ENCODE peak calls at places on chromosome 19, in five cellular contexts. C, Z, Y, P and J are unnamed samples.

GRCh38 chr19:58416631-58417030 is 8.2 kb downstream of the ZNF584 start:
- DNase-seq in C (no peak), Z (no peak), Y (no peak), P (no peak), J (no peak)

GRCh38 chr19:44866672-44867071 is 20.6 kb downstream of the NECTIN2 start:
- DNase-seq in C (no peak), Z (no peak), Y (no peak), P (peak), J (no peak)

GRCh38 chr19:16121141-16121540 is 9.5 kb downstream of the RAB8A start:
- DNase-seq in C (no peak), Z (no peak), Y (no peak), P (no peak), J (no peak)

GRCh38 chr19:3276341-3276799 is 51.9 kb downstream of the CELF5 start:
- DNase-seq in C (peak), Z (peak), Y (peak), P (peak), J (no peak)

GRCh38 chr19:782195-783043 is 14.8 kb upstream of the PTBP1 start:
- DNase-seq in C (peak), Z (peak), Y (no peak), P (no peak), J (peak)

GRCh38 chr19:30450101-30450500 is 77.9 kb downstream of the ZNF536 start:
- DNase-seq in C (no peak), Z (no peak), Y (no peak), P (no peak), J (no peak)

GRCh38 chr19:30785728-30786127 is 413.5 kb downstream of the ZNF536 start:
- DNase-seq in C (no peak), Z (no peak), Y (no peak), P (no peak), J (no peak)

GRCh38 chr19:944171-944567 is 18.3 kb downstream of the ARID3A start:
- DNase-seq in C (no peak), Z (no peak), Y (no peak), P (peak), J (no peak)

GRCh38 chr19:22620912-22621311 is 13.2 kb upstream of the ZNF492 start:
- DNase-seq in C (no peak), Z (no peak), Y (no peak), P (no peak), J (no peak)

GRCh38 chr19:584240-585001 is 5.3 kb upstream of the HCN2 start:
- DNase-seq in C (peak), Z (no peak), Y (no peak), P (peak), J (peak)

GRCh38 chr19:45059258-45059965 is 16.9 kb downstream of the ZNF296 start:
- DNase-seq in C (peak), Z (peak), Y (peak), P (peak), J (peak)

GRCh38 chr19:18648971-18649310 is 12.1 kb downstream of the KLHL26 start:
- DNase-seq in C (no peak), Z (no peak), Y (no peak), P (no peak), J (no peak)
- TF ChIP-seq MAX in C (no peak), Z (no peak), Y (no peak), P (no peak), J (no peak)

GRCh38 chr19:48842744-48843162 is 6.5 kb upstream of the HSD17B14 start:
- DNase-seq in C (peak), Z (peak), Y (peak), P (peak), J (peak)
- H3K27ac ChIP-seq in C (no peak), Z (no peak), Y (no peak), P (no peak), J (no peak)

GRCh38 chr19:55393362-55393761 is 7.6 kb downstream of the RPL28 start:
- DNase-seq in C (no peak), Z (no peak), Y (no peak), P (no peak), J (no peak)

GRCh38 chr19:55390461-55390880 is 4.7 kb downstream of the RPL28 start:
- DNase-seq in C (no peak), Z (no peak), Y (no peak), P (no peak), J (no peak)

GRCh38 chr19:55392820-55393219 is 7.1 kb downstream of the RPL28 start:
- DNase-seq in C (no peak), Z (no peak), Y (no peak), P (no peak), J (no peak)

GRCh38 chr19:55391191-55391670 is 5.5 kb downstream of the RPL28 start:
- DNase-seq in C (no peak), Z (no peak), Y (no peak), P (no peak), J (no peak)

DNA sequence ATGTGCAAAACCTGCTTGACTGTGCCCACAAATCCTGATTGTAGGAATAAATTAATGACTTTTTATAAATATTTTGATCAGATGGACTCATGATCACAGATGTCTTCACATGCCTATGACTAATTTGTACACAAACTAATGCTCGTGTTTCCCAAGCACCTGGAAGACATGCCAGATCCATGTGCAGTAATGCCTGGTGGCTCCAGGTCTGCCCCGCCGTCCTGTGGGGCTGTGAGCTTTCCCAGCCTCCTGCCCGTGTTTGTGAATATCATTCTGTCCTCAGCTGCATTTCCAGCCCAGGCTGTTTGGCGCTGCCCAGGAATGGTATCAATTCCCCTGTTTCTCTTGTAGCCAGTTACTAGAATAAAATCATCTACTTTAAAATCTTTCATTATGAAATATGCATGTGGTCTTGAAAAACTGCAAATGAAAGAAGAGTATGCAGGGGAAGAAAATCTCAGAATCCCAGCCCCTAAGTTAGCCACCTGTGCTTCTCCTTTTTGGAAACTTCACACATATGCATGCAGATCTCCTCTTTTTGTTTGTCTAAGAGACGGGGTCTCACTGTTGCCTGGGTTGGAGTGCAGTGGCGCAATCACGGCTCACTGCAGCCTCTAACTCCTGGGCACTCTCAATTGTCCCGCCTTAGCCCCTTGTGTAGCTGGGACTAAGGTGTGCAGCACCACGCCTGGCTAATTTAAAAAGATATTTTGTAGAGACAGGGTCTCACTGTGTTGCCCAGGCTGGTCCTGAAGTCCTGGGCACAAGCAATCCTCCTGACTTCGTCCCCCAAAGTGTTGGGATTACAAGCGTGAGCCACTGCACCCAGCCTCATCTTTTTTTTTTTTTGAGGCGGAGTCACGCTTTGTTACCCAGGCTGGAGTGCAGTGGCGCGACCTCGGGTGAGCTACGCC is 6.2 kb downstream of the RPL28 start:
- DNase-seq in C (no peak), Z (no peak), Y (no peak), P (no peak), J (no peak)
- TF ChIP-seq POLR2AphosphoS5 in C (no peak), Z (no peak), Y (peak), P (no peak), J (no peak)

DNA sequence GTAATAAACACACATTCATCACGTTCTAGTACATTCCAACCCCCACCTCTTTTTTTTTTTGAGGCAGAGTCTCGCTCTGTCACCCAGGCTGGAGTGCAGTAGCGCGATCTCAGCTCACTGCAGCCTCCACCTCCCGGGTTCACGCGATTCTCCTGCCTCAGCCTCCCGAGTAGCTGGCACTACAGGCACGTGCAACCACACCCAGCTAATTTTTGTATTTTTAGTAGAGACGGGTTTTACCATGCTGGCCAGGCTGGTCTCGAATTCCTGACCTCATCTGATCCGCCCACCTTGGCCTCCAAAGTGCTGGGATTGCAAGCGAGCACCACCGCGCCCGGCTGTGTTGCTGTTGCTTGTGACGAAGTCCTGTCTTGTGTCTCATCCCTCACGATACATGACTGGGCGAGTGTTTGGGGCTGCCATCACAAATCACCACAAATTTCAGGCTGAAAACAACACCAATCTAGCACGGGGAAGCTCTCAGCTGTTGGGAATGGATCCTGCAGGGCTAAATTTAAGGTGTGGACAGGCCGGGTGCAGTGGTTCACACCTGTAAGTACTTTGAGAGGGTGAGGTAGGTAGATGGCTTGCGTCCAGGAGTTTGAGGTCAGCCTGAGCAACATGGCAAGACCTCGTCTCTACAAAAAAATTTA is 15.7 kb downstream of the MOB3A start:
- DNase-seq in C (no peak), Z (no peak), Y (no peak), P (no peak), J (no peak)
- TF ChIP-seq MAX in C (no peak), Z (no peak), Y (no peak), P (no peak), J (no peak)

DNA sequence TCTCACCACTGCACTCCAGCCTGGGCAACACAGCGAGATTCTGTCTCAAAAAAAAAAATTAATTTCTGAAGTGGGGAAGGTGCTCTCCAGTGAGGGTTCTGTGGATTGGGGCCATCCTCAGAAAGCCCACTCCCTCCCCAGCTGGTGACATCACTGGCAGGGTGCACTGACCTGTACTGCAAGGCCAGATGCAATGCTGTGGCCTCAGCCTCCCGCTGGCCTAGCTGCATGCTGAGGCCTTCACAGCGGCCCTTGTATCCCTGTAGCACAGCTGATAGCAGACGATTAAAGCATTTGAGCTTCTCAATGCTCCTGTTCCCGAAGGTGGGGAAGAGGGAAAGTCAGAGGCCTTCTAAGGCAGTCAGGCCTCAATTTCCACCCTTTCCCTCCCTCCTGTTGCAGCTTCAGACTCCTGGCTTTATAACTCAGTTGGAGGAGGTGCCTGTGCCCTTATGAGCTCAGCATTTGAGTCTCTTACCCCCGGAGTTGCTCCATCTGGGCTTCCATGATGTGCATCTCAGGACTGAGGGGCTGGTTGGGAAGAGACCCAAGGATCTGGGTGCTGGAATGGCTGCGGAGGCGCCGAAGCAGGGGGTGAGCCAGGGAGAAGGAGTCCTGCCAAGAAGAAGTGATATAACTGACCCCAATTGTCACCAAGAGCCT is 5.3 kb downstream of the USHBP1 start:
- DNase-seq in C (no peak), Z (no peak), Y (no peak), P (no peak), J (no peak)
- H3K27ac ChIP-seq in C (no peak), Z (no peak), Y (no peak), P (no peak), J (no peak)

DNA sequence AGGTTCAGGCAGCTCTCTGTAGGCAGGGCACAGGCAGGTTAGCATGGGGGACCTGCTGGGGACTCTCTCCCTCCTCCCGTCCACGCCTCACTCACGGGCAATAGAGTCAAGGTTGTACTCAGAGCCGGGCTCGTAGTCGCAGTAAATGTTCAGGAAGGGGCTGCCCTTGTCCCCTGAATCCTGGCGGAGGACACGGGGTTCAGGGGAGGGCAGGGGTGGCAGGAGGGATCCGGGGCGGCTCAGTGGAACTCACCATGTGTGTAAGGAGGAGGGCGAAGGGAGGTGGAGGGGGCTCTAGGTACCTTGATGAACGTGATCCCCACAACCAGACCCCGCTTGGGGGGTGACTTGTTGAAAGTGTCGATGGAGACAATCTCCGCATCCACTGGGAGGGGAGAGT is 819 bp downstream of the KPTN start:
- DNase-seq in C (no peak), Z (no peak), Y (no peak), P (no peak), J (no peak)
- TF ChIP-seq POLR2AphosphoS5 in C (no peak), Z (no peak), Y (no peak), P (no peak), J (no peak)

GRCh38 chr19:56125806-56126590 is 4.9 kb upstream of the ZNF787 start:
- DNase-seq in C (no peak), Z (no peak), Y (no peak), P (peak), J (no peak)
- TF ChIP-seq MAX in C (no peak), Z (no peak), Y (no peak), P (no peak), J (no peak)